ENCODE peak calls at places on chromosomes 5 and 9, in four cellular contexts. A is NCI-H2081 treated with DMSO at 0.1 percent for 48 hours, N is AG20443, Q is endodermal cell. V is an unnamed sample.

GRCh38 chr5:135110941-135111596 is 77.0 kb upstream of the PITX1 start:
- DNase-seq in A (no peak), N (no peak), Q (no peak), V (no peak)

GRCh38 chr5:135851186-135851906 is 16.9 kb downstream of the SLC25A48 start:
- DNase-seq in A (no peak), N (no peak), Q (peak; percentile 29), V (peak; percentile 34)

GRCh38 chr5:142644640-142645361 is 41.1 kb downstream of the FGF1 start:
- DNase-seq in A (no peak), N (peak; percentile 95), Q (no peak), V (peak; percentile 97)

GRCh38 chr9:135249191-135249590 is 161.7 kb downstream of the OLFM1 start:
- DNase-seq in A (no peak), N (no peak), Q (no peak), V (no peak)

GRCh38 chr9:87798276-87798833 is 72.4 kb downstream of the CTSL start:
- DNase-seq in A (no peak), N (no peak), Q (no peak), V (no peak)

GRCh38 chr5:51382759-51383493 is at the start of gene ISL1:
- DNase-seq in A (peak; percentile 77), N (peak; percentile 83), Q (peak; percentile 97), V (peak; percentile 68)

GRCh38 chr9:28961625-28962024 is 1388.3 kb upstream of the C9orf72 start:
- DNase-seq in A (no peak), N (no peak), Q (no peak), V (no peak)

GRCh38 chr5:401216-402034 is 41.6 kb upstream of the EXOC3 start:
- DNase-seq in A (no peak), N (no peak), Q (peak; percentile 36), V (peak; percentile 45)

GRCh38 chr5:157855404-157855994 is 3.4 kb downstream of the CLINT1 start:
- DNase-seq in A (no peak), N (peak; percentile 65), Q (peak; percentile 90), V (peak; percentile 42)

GRCh38 chr9:128397831-128398230 is 22.8 kb upstream of the CERCAM start:
- DNase-seq in A (no peak), N (no peak), Q (no peak), V (no peak)

GRCh38 chr5:57551974-57552537 is 69.4 kb upstream of the ACTBL2 start:
- DNase-seq in A (no peak), N (no peak), Q (no peak), V (no peak)

GRCh38 chr9:74775401-74775800 is 112.3 kb downstream of the TRPM6 start:
- DNase-seq in A (no peak), N (no peak), Q (no peak), V (no peak)

GRCh38 chr5:178240772-178241171 is 8.2 kb upstream of the PHYKPL start:
- DNase-seq in A (no peak), N (no peak), Q (no peak), V (no peak)

GRCh38 chr5:132392411-132392810 is 22.9 kb downstream of the SLC22A5 start:
- DNase-seq in A (no peak), N (no peak), Q (peak; percentile 27), V (peak; percentile 39)

GRCh38 chr5:16883801-16884200 is 52.3 kb downstream of the MYO10 start:
- DNase-seq in A (no peak), N (no peak), Q (no peak), V (no peak)

GRCh38 chr5:53971096-53971495 is 339.3 kb downstream of the ARL15 start:
- DNase-seq in A (no peak), N (no peak), Q (no peak), V (no peak)

GRCh38 chr9:88533951-88534455 is 975 bp upstream of the NXNL2 start:
- DNase-seq in A (no peak), N (no peak), Q (peak; percentile 86), V (peak; percentile 52)

GRCh38 chr9:121987312-121987711 is 105.8 kb downstream of the TTLL11 start:
- DNase-seq in A (no peak), N (no peak), Q (no peak), V (no peak)

GRCh38 chr5:67085616-67086015 is 111.0 kb downstream of the CD180 start:
- DNase-seq in A (peak; percentile 1), N (no peak), Q (no peak), V (no peak)

GRCh38 chr5:126693806-126694205 is 83.1 kb upstream of the LMNB1 start:
- DNase-seq in A (no peak), N (no peak), Q (no peak), V (no peak)

GRCh38 chr9:97900738-97901565 is 21.3 kb downstream of the TRMO start:
- DNase-seq in A (peak; percentile 17), N (peak; percentile 69), Q (peak; percentile 49), V (no peak)

GRCh38 chr9:70902171-70902570 is 219.2 kb downstream of the TRPM3 start:
- DNase-seq in A (no peak), N (no peak), Q (no peak), V (no peak)

GRCh38 chr5:111667128-111667756 is 89.8 kb downstream of the NREP start:
- DNase-seq in A (no peak), N (no peak), Q (no peak), V (no peak)

GRCh38 chr9:130140701-130141100 is 31.5 kb upstream of the NCS1 start:
- DNase-seq in A (no peak), N (no peak), Q (no peak), V (no peak)

GRCh38 chr9:122332083-122332482 is 38.7 kb upstream of the PTGS1 start:
- DNase-seq in A (no peak), N (no peak), Q (peak; percentile 61), V (no peak)

GRCh38 chr5:42858709-42859108 is 47.0 kb upstream of the SELENOP start:
- DNase-seq in A (no peak), N (no peak), Q (peak; percentile 47), V (no peak)